ENCODE peak calls at places on chromosomes 6 and 20, in six cellular contexts. One of them, this sample, is unnamed.

GRCh38 chr6:132812756-132813172 is 1.6 kb upstream of the RPS12 start:
- DNase-seq in BE2C: no peak
- DNase-seq in H7: no peak
- DNase-seq in pancreas: no peak
- DNase-seq in HAP-1: peak
- DNase-seq in choroid plexus epithelial cell: no peak
- DNase-seq in this sample: no peak

GRCh38 chr6:68777956-68778355 is 142.9 kb downstream of the ADGRB3 start:
- DNase-seq in BE2C: peak
- DNase-seq in H7: no peak
- DNase-seq in pancreas: no peak
- DNase-seq in HAP-1: no peak
- DNase-seq in choroid plexus epithelial cell: peak
- DNase-seq in this sample: no peak

GRCh38 chr20:23257848-23258746 is 92.5 kb upstream of the NXT1 start:
- DNase-seq in BE2C: no peak
- DNase-seq in H7: no peak
- DNase-seq in pancreas: no peak
- DNase-seq in HAP-1: no peak
- DNase-seq in choroid plexus epithelial cell: peak
- DNase-seq in this sample: no peak

GRCh38 chr20:8223096-8223870 is 91.2 kb downstream of the PLCB1 start:
- DNase-seq in BE2C: no peak
- DNase-seq in H7: no peak
- DNase-seq in pancreas: no peak
- DNase-seq in HAP-1: no peak
- DNase-seq in choroid plexus epithelial cell: peak
- DNase-seq in this sample: no peak

GRCh38 chr20:59731371-59731770 is 127.0 kb downstream of the PHACTR3 start:
- DNase-seq in BE2C: no peak
- DNase-seq in H7: no peak
- DNase-seq in pancreas: no peak
- DNase-seq in HAP-1: no peak
- DNase-seq in choroid plexus epithelial cell: no peak
- DNase-seq in this sample: no peak

GRCh38 chr20:61888101-61888865 is 177.4 kb downstream of the TAF4 start:
- DNase-seq in BE2C: no peak
- DNase-seq in H7: no peak
- DNase-seq in pancreas: no peak
- DNase-seq in HAP-1: no peak
- DNase-seq in choroid plexus epithelial cell: no peak
- DNase-seq in this sample: no peak

GRCh38 chr20:9918360-9918759 is 79.5 kb upstream of the PAK5 start:
- DNase-seq in BE2C: no peak
- DNase-seq in H7: no peak
- DNase-seq in pancreas: no peak
- DNase-seq in HAP-1: no peak
- DNase-seq in choroid plexus epithelial cell: no peak
- DNase-seq in this sample: no peak

GRCh38 chr6:113595921-113596376 is 261.2 kb upstream of the MARCKS start:
- DNase-seq in BE2C: no peak
- DNase-seq in H7: no peak
- DNase-seq in pancreas: no peak
- DNase-seq in HAP-1: no peak
- DNase-seq in choroid plexus epithelial cell: peak
- DNase-seq in this sample: no peak

GRCh38 chr20:44762466-44763140 is 16.9 kb downstream of the KCNK15 start:
- DNase-seq in BE2C: peak
- DNase-seq in H7: peak
- DNase-seq in pancreas: no peak
- DNase-seq in HAP-1: no peak
- DNase-seq in choroid plexus epithelial cell: no peak
- DNase-seq in this sample: no peak

GRCh38 chr6:34791842-34792604 is at the start of gene BLTP3A:
- DNase-seq in BE2C: peak
- DNase-seq in H7: peak
- DNase-seq in pancreas: peak
- DNase-seq in HAP-1: peak
- DNase-seq in choroid plexus epithelial cell: peak
- DNase-seq in this sample: peak

GRCh38 chr6:98777762-98778161 is 56.6 kb upstream of the POU3F2 start:
- DNase-seq in BE2C: no peak
- DNase-seq in H7: no peak
- DNase-seq in pancreas: no peak
- DNase-seq in HAP-1: no peak
- DNase-seq in choroid plexus epithelial cell: no peak
- DNase-seq in this sample: no peak

GRCh38 chr6:136226027-136226673 is 24.0 kb downstream of the MTFR2 start:
- DNase-seq in BE2C: peak
- DNase-seq in H7: peak
- DNase-seq in pancreas: peak
- DNase-seq in HAP-1: peak
- DNase-seq in choroid plexus epithelial cell: peak
- DNase-seq in this sample: peak

GRCh38 chr6:169293196-169293595 is 39.5 kb upstream of the THBS2 start:
- DNase-seq in BE2C: no peak
- DNase-seq in H7: no peak
- DNase-seq in pancreas: no peak
- DNase-seq in HAP-1: no peak
- DNase-seq in choroid plexus epithelial cell: peak
- DNase-seq in this sample: no peak

GRCh38 chr6:68994561-68994960 is 359.5 kb downstream of the ADGRB3 start:
- DNase-seq in BE2C: no peak
- DNase-seq in H7: no peak
- DNase-seq in pancreas: no peak
- DNase-seq in HAP-1: no peak
- DNase-seq in choroid plexus epithelial cell: peak
- DNase-seq in this sample: no peak

GRCh38 chr6:5481024-5481423 is 219.7 kb downstream of the FARS2 start:
- DNase-seq in BE2C: no peak
- DNase-seq in H7: no peak
- DNase-seq in pancreas: no peak
- DNase-seq in HAP-1: no peak
- DNase-seq in choroid plexus epithelial cell: no peak
- DNase-seq in this sample: no peak

GRCh38 chr6:32664827-32665362 is 1.6 kb downstream of the HLA-DQB1 start:
- DNase-seq in BE2C: no peak
- DNase-seq in H7: peak
- DNase-seq in pancreas: no peak
- DNase-seq in HAP-1: no peak
- DNase-seq in choroid plexus epithelial cell: peak
- DNase-seq in this sample: no peak
- H3K4me3 ChIP-seq in BE2C: no peak
- H3K4me3 ChIP-seq in H7: no peak
- H3K4me3 ChIP-seq in pancreas: no peak
- H3K4me3 ChIP-seq in HAP-1: no peak
- H3K4me3 ChIP-seq in choroid plexus epithelial cell: no peak
- H3K4me3 ChIP-seq in this sample: no peak

DNA sequence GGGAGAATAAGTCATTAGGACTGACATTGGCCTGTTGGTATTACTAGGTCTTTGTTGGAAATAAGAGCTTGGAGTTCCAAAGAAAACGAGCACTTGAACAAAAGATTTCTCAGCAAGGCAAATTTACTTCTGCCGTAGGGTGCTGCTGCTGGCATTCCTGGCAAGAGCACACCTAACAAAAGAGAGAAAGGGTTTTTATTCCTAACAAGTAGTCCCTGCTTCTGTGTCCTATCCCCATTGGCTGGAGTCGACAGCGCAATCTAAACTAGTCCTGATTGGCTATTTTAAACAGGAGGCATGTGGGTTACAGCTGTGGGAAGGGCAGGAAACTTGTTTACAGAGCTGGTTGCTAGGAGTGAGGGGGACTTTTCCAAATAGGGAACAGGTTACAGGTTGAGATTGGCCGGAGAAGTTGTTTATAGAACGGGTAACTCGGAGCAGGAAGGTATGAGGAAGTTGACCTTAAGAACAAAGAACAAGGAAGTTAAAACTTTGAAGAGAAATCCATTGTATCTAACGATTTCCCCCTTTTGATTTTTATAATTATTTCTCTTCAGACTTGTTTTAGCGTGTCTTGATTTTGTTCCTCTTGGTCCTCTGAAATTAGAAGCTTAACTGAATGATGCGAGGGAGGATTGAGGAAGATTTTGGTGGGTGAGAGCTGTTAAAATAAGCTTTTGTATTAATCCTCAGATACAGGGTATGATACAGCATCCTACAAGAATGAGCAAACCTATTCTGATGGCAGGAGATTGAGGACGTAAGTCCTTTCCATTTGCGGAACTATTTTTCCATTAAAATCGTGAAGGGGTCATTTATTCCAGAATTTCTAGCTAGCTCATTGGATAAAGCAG is 3.4 kb upstream of the ZNFX1 start:
- DNase-seq in BE2C: peak
- DNase-seq in H7: no peak
- DNase-seq in pancreas: no peak
- DNase-seq in HAP-1: peak
- DNase-seq in choroid plexus epithelial cell: peak
- DNase-seq in this sample: no peak
- H3K4me3 ChIP-seq in BE2C: peak
- H3K4me3 ChIP-seq in H7: peak
- H3K4me3 ChIP-seq in pancreas: no peak
- H3K4me3 ChIP-seq in HAP-1: peak
- H3K4me3 ChIP-seq in choroid plexus epithelial cell: peak
- H3K4me3 ChIP-seq in this sample: no peak

GRCh38 chr20:52049001-52049731 is 142.4 kb downstream of the ZFP64 start:
- DNase-seq in BE2C: no peak
- DNase-seq in H7: peak
- DNase-seq in pancreas: no peak
- DNase-seq in HAP-1: peak
- DNase-seq in choroid plexus epithelial cell: peak
- DNase-seq in this sample: no peak

GRCh38 chr20:52048365-52048764 is 143.2 kb downstream of the ZFP64 start:
- DNase-seq in BE2C: no peak
- DNase-seq in H7: peak
- DNase-seq in pancreas: no peak
- DNase-seq in HAP-1: peak
- DNase-seq in choroid plexus epithelial cell: no peak
- DNase-seq in this sample: no peak

GRCh38 chr20:52041966-52042365 is 149.6 kb downstream of the ZFP64 start:
- DNase-seq in BE2C: no peak
- DNase-seq in H7: no peak
- DNase-seq in pancreas: no peak
- DNase-seq in HAP-1: no peak
- DNase-seq in choroid plexus epithelial cell: no peak
- DNase-seq in this sample: no peak

GRCh38 chr20:52047811-52048302 is 143.7 kb downstream of the ZFP64 start:
- DNase-seq in BE2C: no peak
- DNase-seq in H7: no peak
- DNase-seq in pancreas: no peak
- DNase-seq in HAP-1: peak
- DNase-seq in choroid plexus epithelial cell: peak
- DNase-seq in this sample: no peak
- H3K4me3 ChIP-seq in BE2C: no peak
- H3K4me3 ChIP-seq in H7: peak
- H3K4me3 ChIP-seq in pancreas: no peak
- H3K4me3 ChIP-seq in HAP-1: peak
- H3K4me3 ChIP-seq in choroid plexus epithelial cell: peak
- H3K4me3 ChIP-seq in this sample: no peak

DNA sequence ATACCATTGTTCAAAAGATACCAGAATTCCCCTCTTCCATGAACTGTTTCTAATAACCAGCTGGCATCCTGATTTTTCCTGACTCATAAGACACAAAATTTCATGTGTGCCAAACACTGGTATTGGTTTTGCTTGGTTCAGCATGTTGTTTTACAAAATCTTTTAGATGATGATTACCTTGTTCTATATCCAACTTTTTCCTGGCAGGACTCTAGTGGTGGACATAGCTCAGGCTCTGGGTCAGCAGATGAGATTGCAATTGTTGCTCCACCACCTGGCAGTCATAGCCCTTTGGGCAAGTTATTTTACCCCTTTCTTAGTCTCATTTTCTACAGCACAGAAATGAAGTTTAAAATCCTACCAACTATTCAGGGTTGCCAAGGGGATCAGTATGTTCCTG is 6.2 kb downstream of the TRIM38 start:
- DNase-seq in BE2C: no peak
- DNase-seq in H7: no peak
- DNase-seq in pancreas: no peak
- DNase-seq in HAP-1: no peak
- DNase-seq in choroid plexus epithelial cell: no peak
- DNase-seq in this sample: no peak
- H3K4me3 ChIP-seq in BE2C: no peak
- H3K4me3 ChIP-seq in H7: no peak
- H3K4me3 ChIP-seq in pancreas: no peak
- H3K4me3 ChIP-seq in HAP-1: no peak
- H3K4me3 ChIP-seq in choroid plexus epithelial cell: no peak
- H3K4me3 ChIP-seq in this sample: no peak

GRCh38 chr6:43181621-43181941 is 415 bp upstream of the CUL9 start:
- DNase-seq in BE2C: no peak
- DNase-seq in H7: no peak
- DNase-seq in pancreas: no peak
- DNase-seq in HAP-1: no peak
- DNase-seq in choroid plexus epithelial cell: no peak
- DNase-seq in this sample: no peak

GRCh38 chr6:43181942-43182860 is at the start of gene CUL9:
- DNase-seq in BE2C: peak
- DNase-seq in H7: peak
- DNase-seq in pancreas: peak
- DNase-seq in HAP-1: peak
- DNase-seq in choroid plexus epithelial cell: peak
- DNase-seq in this sample: peak

GRCh38 chr6:43180058-43180457 is 1.9 kb upstream of the CUL9 start:
- DNase-seq in BE2C: no peak
- DNase-seq in H7: peak
- DNase-seq in pancreas: no peak
- DNase-seq in HAP-1: no peak
- DNase-seq in choroid plexus epithelial cell: no peak
- DNase-seq in this sample: no peak

GRCh38 chr6:43178951-43179830 is 2.8 kb upstream of the CUL9 start:
- DNase-seq in BE2C: no peak
- DNase-seq in H7: peak
- DNase-seq in pancreas: no peak
- DNase-seq in HAP-1: no peak
- DNase-seq in choroid plexus epithelial cell: no peak
- DNase-seq in this sample: no peak

GRCh38 chr6:43180985-43181384 is 1.0 kb upstream of the CUL9 start:
- DNase-seq in BE2C: no peak
- DNase-seq in H7: peak
- DNase-seq in pancreas: no peak
- DNase-seq in HAP-1: no peak
- DNase-seq in choroid plexus epithelial cell: no peak
- DNase-seq in this sample: no peak
- H3K4me3 ChIP-seq in BE2C: no peak
- H3K4me3 ChIP-seq in H7: no peak
- H3K4me3 ChIP-seq in pancreas: no peak
- H3K4me3 ChIP-seq in HAP-1: no peak
- H3K4me3 ChIP-seq in choroid plexus epithelial cell: no peak
- H3K4me3 ChIP-seq in this sample: no peak